ENCODE peak calls at places on chromosomes 3 and 15, in ten cellular contexts. O, S, H, B, Z, E, W, C, J and M are unnamed samples.
A peak's percentile ranks its signal among the peaks of the same experiment; 100 is the strongest.

GRCh38 chr3:127419641-127420354 is 132.0 kb upstream of the PRR20G start:
- DNase-seq in O (peak; percentile 58), S (no peak), H (no peak), B (no peak), Z (no peak), E (no peak), W (no peak), C (no peak), J (no peak), M (no peak)

GRCh38 chr15:92663250-92663951 is 7.8 kb upstream of the FAM174B start:
- DNase-seq in O (no peak), S (no peak), H (no peak), B (no peak), Z (no peak), E (no peak), W (no peak), C (no peak), J (no peak), M (no peak)

GRCh38 chr15:40252438-40253178 is 13.7 kb downstream of the PAK6 start:
- DNase-seq in O (peak; percentile 84), S (no peak), H (no peak), B (no peak), Z (no peak), E (no peak), W (no peak), C (peak; percentile 70), J (no peak), M (peak; percentile 53)

GRCh38 chr3:12925648-12926047 is 84.3 kb upstream of the RPL32 start:
- DNase-seq in O (no peak), S (no peak), H (no peak), B (no peak), Z (no peak), E (no peak), W (no peak), C (no peak), J (no peak), M (no peak)

GRCh38 chr3:72345237-72345878 is 502.9 kb downstream of the SHQ1 start:
- DNase-seq in O (no peak), S (no peak), H (no peak), B (peak; percentile 54), Z (peak; percentile 42), E (no peak), W (peak; percentile 65), C (no peak), J (no peak), M (no peak)

GRCh38 chr15:101633356-101633755 is 18.8 kb downstream of the TM2D3 start:
- DNase-seq in O (no peak), S (no peak), H (no peak), B (no peak), Z (no peak), E (no peak), W (no peak), C (no peak), J (no peak), M (no peak)

GRCh38 chr15:85667491-85668424 is 127.0 kb downstream of the KLHL25 start:
- DNase-seq in O (no peak), S (peak; percentile 99), H (peak; percentile 99), B (peak; percentile 100), Z (peak; percentile 94), E (peak; percentile 76), W (peak; percentile 99), C (no peak), J (no peak), M (no peak)

GRCh38 chr3:50502584-50503423 is 630 bp downstream of the CACNA2D2 start:
- DNase-seq in O (no peak), S (no peak), H (no peak), B (no peak), Z (no peak), E (no peak), W (no peak), C (peak; percentile 51), J (no peak), M (peak; percentile 79)

GRCh38 chr3:60017631-60018030 is 967.8 kb upstream of the CFAP20DC start:
- DNase-seq in O (no peak), S (peak; percentile 4), H (no peak), B (no peak), Z (peak; percentile 69), E (no peak), W (peak; percentile 93), C (no peak), J (no peak), M (no peak)

GRCh38 chr15:34914316-34914715 is 55.2 kb downstream of the AQR start:
- DNase-seq in O (no peak), S (no peak), H (no peak), B (no peak), Z (no peak), E (no peak), W (no peak), C (no peak), J (no peak), M (no peak)

GRCh38 chr3:52182203-52182602 is 15.8 kb upstream of the ALAS1 start:
- DNase-seq in O (no peak), S (no peak), H (no peak), B (no peak), Z (no peak), E (no peak), W (no peak), C (no peak), J (no peak), M (no peak)

GRCh38 chr3:52182691-52183090 is 15.3 kb upstream of the ALAS1 start:
- DNase-seq in O (no peak), S (no peak), H (no peak), B (no peak), Z (no peak), E (no peak), W (no peak), C (no peak), J (no peak), M (no peak)

GRCh38 chr3:52184690-52185089 is 13.3 kb upstream of the ALAS1 start:
- DNase-seq in O (no peak), S (no peak), H (no peak), B (no peak), Z (no peak), E (no peak), W (no peak), C (no peak), J (no peak), M (no peak)

GRCh38 chr3:52185311-52185710 is 12.6 kb upstream of the ALAS1 start:
- DNase-seq in O (no peak), S (no peak), H (no peak), B (no peak), Z (no peak), E (no peak), W (no peak), C (no peak), J (no peak), M (no peak)

DNA sequence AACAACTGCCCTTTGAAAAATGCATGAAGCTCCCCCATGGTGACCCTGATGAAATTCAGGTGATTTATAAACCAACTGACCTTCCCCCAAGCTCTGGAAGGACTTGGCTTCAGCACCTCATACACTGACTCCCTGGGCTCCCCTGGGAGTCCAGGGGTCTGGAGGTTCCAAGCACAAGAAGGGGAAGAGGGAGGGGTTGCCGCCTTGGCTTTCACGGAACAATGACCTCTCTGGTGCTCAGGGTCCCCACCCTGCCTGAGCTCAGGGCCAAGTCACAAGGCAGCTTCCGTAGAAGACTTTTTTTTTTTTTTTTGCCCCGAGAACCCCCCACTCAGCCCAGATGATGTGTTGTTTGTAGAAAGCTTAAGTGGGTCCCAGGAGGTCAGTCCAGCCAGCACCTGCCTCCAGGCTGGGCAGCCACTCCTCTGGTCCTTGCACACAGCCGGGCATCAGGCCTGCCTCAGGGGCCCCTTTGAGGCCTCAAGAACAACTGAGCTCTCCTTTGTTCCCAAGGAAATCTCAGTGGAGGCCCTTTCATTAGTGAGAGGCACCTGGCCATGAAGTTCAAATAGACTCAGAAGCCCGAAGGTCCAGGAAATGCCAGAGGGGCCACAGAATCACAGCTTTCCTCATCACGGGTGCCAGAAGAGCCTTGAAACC is 14.0 kb upstream of the ALAS1 start:
- DNase-seq in O (no peak), S (no peak), H (no peak), B (no peak), Z (no peak), E (no peak), W (no peak), C (no peak), J (no peak), M (no peak)
- H3K27ac ChIP-seq in O (no peak overlapping the region), S (no peak overlapping the region), H (no peak overlapping the region), B (no peak overlapping the region), Z (no peak overlapping the region), E (no peak overlapping the region), W (no peak overlapping the region), C (no peak overlapping the region), J (no peak overlapping the region), M (no peak overlapping the region)

GRCh38 chr3:112627419-112627818 is 13.5 kb downstream of the CCDC80 start:
- DNase-seq in O (no peak), S (no peak), H (no peak), B (no peak), Z (no peak), E (no peak), W (no peak), C (no peak), J (no peak), M (no peak)

GRCh38 chr3:112619295-112619694 is 21.6 kb downstream of the CCDC80 start:
- DNase-seq in O (no peak), S (no peak), H (peak; percentile 51), B (no peak), Z (peak; percentile 49), E (no peak), W (no peak), C (no peak), J (no peak), M (no peak)

GRCh38 chr3:112628038-112628437 is 12.9 kb downstream of the CCDC80 start:
- DNase-seq in O (no peak), S (no peak), H (no peak), B (no peak), Z (no peak), E (no peak), W (no peak), C (no peak), J (no peak), M (no peak)

GRCh38 chr3:112623213-112623612 is 17.7 kb downstream of the CCDC80 start:
- DNase-seq in O (no peak), S (no peak), H (no peak), B (no peak), Z (no peak), E (no peak), W (no peak), C (no peak), J (no peak), M (no peak)

GRCh38 chr3:112623717-112624116 is 17.2 kb downstream of the CCDC80 start:
- DNase-seq in O (no peak), S (no peak), H (no peak), B (no peak), Z (peak; percentile 50), E (no peak), W (no peak), C (no peak), J (no peak), M (no peak)
- H3K9ac ChIP-seq in O (no peak overlapping the region), S (no peak overlapping the region), H (no peak overlapping the region), B (peak overlapping the region; percentile 18), Z (no peak overlapping the region), E (no peak overlapping the region), W (no peak overlapping the region), C (no peak overlapping the region), J (no peak overlapping the region), M (no peak overlapping the region)

GRCh38 chr15:78046796-78047341 is 30.6 kb downstream of the TBC1D2B start:
- DNase-seq in O (no peak), S (no peak), H (no peak), B (peak; percentile 38), Z (peak; percentile 48), E (no peak), W (no peak), C (no peak), J (no peak), M (no peak)
- H3K27ac ChIP-seq in O (no peak overlapping the region), S (no peak overlapping the region), H (no peak overlapping the region), B (peak overlapping the region; percentile 19), Z (no peak overlapping the region), E (no peak overlapping the region), W (no peak overlapping the region), C (no peak overlapping the region), J (peak overlapping the region; percentile 96), M (no peak overlapping the region)

GRCh38 chr15:97078556-97078955 is 748.1 kb downstream of the NR2F2 start:
- DNase-seq in O (no peak), S (no peak), H (no peak), B (no peak), Z (no peak), E (no peak), W (no peak), C (no peak), J (no peak), M (no peak)
- H3K9ac ChIP-seq in O (no peak overlapping the region), S (no peak overlapping the region), H (no peak overlapping the region), B (no peak overlapping the region), Z (no peak overlapping the region), E (no peak overlapping the region), W (no peak overlapping the region), C (no peak overlapping the region), J (no peak overlapping the region), M (no peak overlapping the region)